ENCODE peak calls at places on chromosome 3, in six cellular contexts. T, Q, B, G, O and R are unnamed samples.

GRCh38 chr3:135869439-135870105 is 96.0 kb upstream of the PPP2R3A start:
- DNase-seq in T (no peak), Q (no peak), B (no peak), G (no peak), O (no peak), R (no peak)

GRCh38 chr3:129890125-129890524 is 3.4 kb downstream of the TMCC1 start:
- DNase-seq in T (peak; percentile 64), Q (no peak), B (no peak), G (no peak), O (peak; percentile 15), R (peak; percentile 78)

GRCh38 chr3:4548769-4549168 is 55.6 kb downstream of the ITPR1 start:
- DNase-seq in T (no peak), Q (no peak), B (no peak), G (no peak), O (no peak), R (no peak)

GRCh38 chr3:184512621-184513020 is 49.0 kb upstream of the EPHB3 start:
- DNase-seq in T (no peak), Q (no peak), B (no peak), G (no peak), O (no peak), R (no peak)

GRCh38 chr3:87488725-87489124 is 212.3 kb upstream of the POU1F1 start:
- DNase-seq in T (no peak), Q (no peak), B (no peak), G (no peak), O (no peak), R (no peak)

GRCh38 chr3:69423756-69424155 is 37.9 kb upstream of the FRMD4B start:
- DNase-seq in T (no peak), Q (no peak), B (no peak), G (no peak), O (no peak), R (no peak)

GRCh38 chr3:71585126-71585525 is 1.6 kb upstream of the FOXP1 start:
- DNase-seq in T (no peak), Q (peak; percentile 11), B (no peak), G (no peak), O (no peak), R (peak; percentile 55)

GRCh38 chr3:190224466-190225185 is 97.6 kb downstream of the CLDN1 start:
- DNase-seq in T (no peak), Q (no peak), B (no peak), G (no peak), O (no peak), R (no peak)

GRCh38 chr3:31596176-31596575 is 63.5 kb downstream of the STT3B start:
- DNase-seq in T (no peak), Q (no peak), B (no peak), G (no peak), O (no peak), R (no peak)

GRCh38 chr3:13414040-13414729 is 5.9 kb downstream of the NUP210 start:
- DNase-seq in T (no peak), Q (peak; percentile 45), B (no peak), G (no peak), O (peak; percentile 89), R (no peak)

GRCh38 chr3:69116897-69117296 is 5.5 kb downstream of the LMOD3 start:
- DNase-seq in T (no peak), Q (no peak), B (peak; percentile 36), G (no peak), O (no peak), R (no peak)

GRCh38 chr3:39668420-39668819 is 141.0 kb upstream of the MYRIP start:
- DNase-seq in T (peak; percentile 38), Q (peak; percentile 66), B (peak; percentile 47), G (no peak), O (no peak), R (peak; percentile 60)

GRCh38 chr3:105676621-105677300 is 192.1 kb downstream of the CBLB start:
- DNase-seq in T (no peak), Q (no peak), B (no peak), G (no peak), O (no peak), R (no peak)

GRCh38 chr3:112390783-112391641 is 58.1 kb downstream of the CD200 start:
- DNase-seq in T (no peak), Q (no peak), B (no peak), G (peak; percentile 38), O (no peak), R (peak; percentile 89)

GRCh38 chr3:167346171-167346570 is 33.9 kb downstream of the ZBBX start:
- DNase-seq in T (no peak), Q (no peak), B (no peak), G (no peak), O (no peak), R (no peak)

GRCh38 chr3:167705840-167706239 is 28.9 kb downstream of the PDCD10 start:
- DNase-seq in T (no peak), Q (no peak), B (no peak), G (no peak), O (no peak), R (peak; percentile 34)

GRCh38 chr3:122092460-122093165 is 37.5 kb downstream of the CD86 start:
- DNase-seq in T (no peak), Q (peak; percentile 18), B (peak; percentile 10), G (no peak), O (no peak), R (peak; percentile 34)

GRCh38 chr3:172517859-172518466 is 5.3 kb downstream of the TNFSF10 start:
- DNase-seq in T (no peak), Q (no peak), B (no peak), G (no peak), O (no peak), R (no peak)

GRCh38 chr3:128447561-128448013 is 19.1 kb downstream of the DNAJB8 start:
- DNase-seq in T (no peak), Q (no peak), B (no peak), G (no peak), O (peak; percentile 45), R (no peak)

GRCh38 chr3:143585720-143586456 is 262.4 kb downstream of the SLC9A9 start:
- DNase-seq in T (no peak), Q (no peak), B (no peak), G (no peak), O (peak; percentile 45), R (no peak)

GRCh38 chr3:38605981-38606380 is 43.5 kb downstream of the SCN5A start:
- DNase-seq in T (no peak), Q (no peak), B (no peak), G (no peak), O (no peak), R (no peak)

GRCh38 chr3:107985496-107985895 is 105.3 kb downstream of the CD47 start:
- DNase-seq in T (no peak), Q (no peak), B (no peak), G (no peak), O (peak; percentile 13), R (no peak)

GRCh38 chr3:107989651-107990050 is 101.2 kb downstream of the CD47 start:
- DNase-seq in T (no peak), Q (no peak), B (no peak), G (no peak), O (no peak), R (no peak)

GRCh38 chr3:107986505-107986904 is 104.3 kb downstream of the CD47 start:
- DNase-seq in T (no peak), Q (no peak), B (no peak), G (no peak), O (no peak), R (no peak)

GRCh38 chr3:107988464-107989156 is 102.2 kb downstream of the CD47 start:
- DNase-seq in T (no peak), Q (no peak), B (no peak), G (no peak), O (no peak), R (peak; percentile 47)

DNA sequence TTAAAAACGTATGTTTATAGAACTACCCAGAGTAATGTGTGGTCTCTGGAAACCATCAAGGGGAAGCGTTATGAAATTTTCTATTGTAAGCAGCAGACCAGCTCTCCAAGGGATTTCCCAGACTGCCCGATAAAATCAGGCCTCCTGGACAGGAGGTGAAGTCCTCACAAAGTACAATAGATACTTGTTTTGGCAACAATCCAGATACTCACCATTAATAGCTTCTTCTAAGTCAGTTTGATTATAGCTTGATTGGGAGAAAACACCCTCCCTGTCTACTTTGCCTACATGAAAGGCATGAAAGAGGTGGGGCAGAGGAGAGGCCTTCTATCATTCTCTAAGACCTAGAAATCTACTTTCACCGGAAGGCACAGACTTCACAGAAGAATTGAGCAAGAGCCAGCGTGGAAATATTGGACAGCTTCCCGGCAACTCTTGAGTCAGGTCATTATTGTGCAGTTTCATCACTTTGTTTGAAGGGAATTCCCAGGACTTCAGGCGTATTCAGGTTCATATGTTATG is 103.7 kb downstream of the CD47 start:
- DNase-seq in T (peak; percentile 46), Q (no peak), B (peak; percentile 24), G (no peak), O (no peak), R (peak; percentile 95)
- TF ChIP-seq MAX in T (no peak), Q (no peak), B (peak; percentile 38), G (no peak), O (no peak), R (no peak)

DNA sequence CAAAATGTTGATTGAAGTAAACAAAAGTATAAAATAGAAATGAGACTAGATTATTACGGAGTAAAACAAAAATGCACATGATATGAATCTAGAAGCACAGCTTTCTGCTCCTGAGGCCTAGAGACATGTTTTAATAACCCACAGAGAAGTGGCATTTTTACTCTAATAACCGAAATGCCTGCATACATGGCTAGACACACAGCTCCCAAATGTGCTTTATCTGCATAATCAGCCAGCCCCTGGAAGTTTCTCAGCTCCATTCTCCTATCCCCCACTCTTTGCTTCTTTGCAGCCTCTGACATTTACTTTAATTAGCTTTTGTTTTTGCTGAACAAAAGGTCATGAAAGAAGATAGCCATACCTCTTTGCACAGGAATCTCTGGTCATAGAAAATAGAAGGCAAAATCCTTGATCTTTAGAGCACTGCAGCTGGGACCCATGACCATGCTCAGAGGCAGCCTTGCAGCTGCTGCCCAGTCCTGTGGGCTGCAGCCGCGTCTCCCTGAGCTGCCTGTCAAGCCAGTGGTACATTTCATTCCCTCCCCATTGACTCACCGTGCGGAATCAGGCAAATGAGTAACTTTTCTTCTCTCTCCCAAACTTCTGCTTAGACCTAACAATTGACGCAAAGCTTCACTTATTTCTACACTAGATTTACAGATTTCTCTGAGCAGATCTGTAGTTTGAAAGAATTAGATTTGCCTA is at the start of gene VEPH1:
- DNase-seq in T (no peak), Q (no peak), B (no peak), G (no peak), O (no peak), R (no peak)
- TF ChIP-seq POLR2A in T (no peak), Q (no peak), B (no peak), G (no peak), O (no peak), R (no peak)

DNA sequence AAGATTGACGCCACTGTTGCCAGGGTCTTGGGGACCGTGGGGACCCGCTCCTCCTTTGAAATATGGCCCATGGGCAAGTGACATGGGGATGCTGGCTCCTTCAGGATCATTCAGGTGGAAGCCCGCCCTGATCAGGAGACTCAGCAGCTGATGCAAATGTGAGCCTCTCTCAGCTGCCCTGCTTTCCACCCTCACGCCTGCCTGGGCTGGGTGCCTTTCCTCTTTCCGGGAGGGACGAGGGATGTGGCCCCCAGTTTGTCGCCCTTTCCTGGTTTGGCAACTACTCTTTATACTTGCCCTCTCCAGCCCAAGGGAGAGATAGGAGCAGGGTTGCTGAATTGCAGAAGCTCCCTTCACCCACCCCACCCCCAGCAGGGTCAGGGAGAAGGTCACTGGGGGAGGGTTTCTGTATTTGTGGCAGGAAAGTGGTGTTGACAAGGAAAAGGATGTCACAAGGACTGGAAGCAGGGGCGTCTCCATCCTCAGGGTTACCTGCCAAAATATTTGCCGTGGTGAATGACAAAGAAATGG is 21.8 kb downstream of the DNASE1L3 start:
- DNase-seq in T (peak; percentile 85), Q (no peak), B (no peak), G (no peak), O (no peak), R (no peak)
- TF ChIP-seq POLR2AphosphoS5 in T (no peak), Q (no peak), B (no peak), G (no peak), O (no peak), R (no peak)

GRCh38 chr3:156024904-156025303 is 95.5 kb upstream of the KCNAB1 start:
- DNase-seq in T (no peak), Q (no peak), B (no peak), G (no peak), O (no peak), R (no peak)
- TF ChIP-seq MAX in T (no peak), Q (no peak), B (no peak), G (no peak), O (no peak), R (no peak)